ENCODE peak calls at places on chromosomes 6 and 20, in four cellular contexts. C, A, V and I are unnamed samples.

GRCh38 chr6:15369838-15370237 is 124.0 kb downstream of the JARID2 start:
- DNase-seq in C (no peak), A (no peak), V (no peak), I (no peak)

GRCh38 chr6:149306967-149307366 is 10.5 kb upstream of the TAB2 start:
- DNase-seq in C (peak; percentile 72), A (no peak), V (no peak), I (no peak)

GRCh38 chr6:33684983-33685382 is 26.5 kb downstream of the UQCC2 start:
- DNase-seq in C (no peak), A (no peak), V (no peak), I (no peak)

GRCh38 chr6:63731946-63732735 is 96.5 kb downstream of the PHF3 start:
- DNase-seq in C (no peak), A (no peak), V (no peak), I (no peak)

GRCh38 chr6:43665376-43665775 is 20.5 kb downstream of the RSPH9 start:
- DNase-seq in C (no peak), A (no peak), V (no peak), I (no peak)

GRCh38 chr6:152669894-152670293 is 27.8 kb upstream of the MYCT1 start:
- DNase-seq in C (peak; percentile 60), A (no peak), V (no peak), I (no peak)

GRCh38 chr6:168533428-168533827 is 92.4 kb downstream of the SMOC2 start:
- DNase-seq in C (no peak), A (no peak), V (no peak), I (no peak)

GRCh38 chr6:108767418-108768175 is 80.6 kb upstream of the ARMC2 start:
- DNase-seq in C (no peak), A (no peak), V (no peak), I (no peak)

GRCh38 chr6:157763129-157763893 is 59.7 kb upstream of the SNX9 start:
- DNase-seq in C (peak; percentile 68), A (peak; percentile 96), V (no peak), I (peak; percentile 93)

GRCh38 chr6:28898710-28898965 is 25.1 kb downstream of the TRIM27 start:
- DNase-seq in C (no peak), A (no peak), V (no peak), I (no peak)

GRCh38 chr6:28895131-28895812 is 28.5 kb downstream of the TRIM27 start:
- DNase-seq in C (peak; percentile 97), A (peak; percentile 95), V (peak; percentile 82), I (peak; percentile 92)

GRCh38 chr6:28893172-28893799 is 30.5 kb downstream of the TRIM27 start:
- DNase-seq in C (no peak), A (no peak), V (no peak), I (no peak)

GRCh38 chr6:28900577-28901266 is 23.1 kb downstream of the TRIM27 start:
- DNase-seq in C (no peak), A (no peak), V (no peak), I (no peak)

GRCh38 chr6:28896505-28897392 is 27.0 kb downstream of the TRIM27 start:
- DNase-seq in C (peak; percentile 68), A (peak; percentile 86), V (peak; percentile 53), I (peak; percentile 61)
- TF ChIP-seq CTCF in C (no peak), A (peak; percentile 17), V (no peak), I (peak; percentile 28)

GRCh38 chr20:62707981-62708521 is 585 bp upstream of the NTSR1 start:
- DNase-seq in C (no peak), A (no peak), V (peak; percentile 50), I (no peak)
- TF ChIP-seq CTCF in C (peak; percentile 22), A (no peak), V (peak; percentile 59), I (no peak)

GRCh38 chr6:77462359-77463307 is 658 bp downstream of the HTR1B start:
- DNase-seq in C (peak; percentile 57), A (no peak), V (peak; percentile 43), I (peak; percentile 36)
- TF ChIP-seq CTCF in C (peak; percentile 64), A (no peak), V (peak; percentile 36), I (no peak)

DNA sequence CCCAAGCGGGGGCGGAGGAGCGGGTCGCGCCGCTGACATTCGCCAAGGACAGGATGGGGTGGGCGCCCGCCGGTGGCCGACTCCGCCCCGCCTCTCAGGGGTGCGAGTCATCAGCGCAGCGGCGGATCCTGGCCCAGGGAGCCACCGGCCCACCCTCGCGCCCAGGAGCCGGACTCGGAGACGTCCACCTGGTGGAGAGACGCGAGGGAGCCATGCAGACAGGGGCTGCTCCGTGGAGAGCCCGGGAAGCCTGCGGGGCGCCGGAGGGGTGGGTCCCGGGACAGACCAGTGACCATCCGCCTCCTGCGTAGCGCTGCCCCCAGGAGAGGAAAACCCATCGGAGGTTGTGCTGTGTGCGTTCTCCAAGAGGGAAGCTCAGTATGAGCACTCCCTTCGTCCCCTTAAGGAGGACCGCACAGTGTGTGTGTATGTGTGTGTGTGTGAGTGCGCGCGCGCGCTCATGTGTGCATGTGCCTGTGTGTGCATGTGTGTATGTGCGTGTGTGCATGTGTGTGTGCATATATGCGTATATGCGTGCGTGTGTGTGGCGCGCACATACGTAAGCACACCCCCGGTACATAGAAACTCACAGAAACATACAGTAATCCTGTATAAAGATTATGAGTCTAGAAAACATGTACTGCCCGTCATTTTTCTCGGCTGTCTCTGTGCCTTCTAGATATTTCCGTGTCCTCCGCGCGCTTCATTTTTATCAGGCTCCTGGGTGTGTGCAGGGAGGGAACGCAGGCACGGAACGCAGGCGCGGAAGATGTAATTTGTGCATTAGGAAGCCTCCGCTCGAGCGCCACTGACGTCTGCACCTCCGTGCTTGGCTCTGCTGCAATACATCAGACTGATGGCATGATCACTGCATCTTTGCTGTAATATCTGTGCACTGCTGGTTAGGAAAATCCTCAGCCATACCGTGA is 158.9 kb downstream of the TBXT start:
- DNase-seq in C (peak; percentile 84), A (no peak), V (no peak), I (no peak)
- TF ChIP-seq CTCF in C (peak; percentile 25), A (no peak), V (no peak), I (no peak)

GRCh38 chr20:51578145-51578459 is 35.6 kb upstream of the NFATC2 start:
- DNase-seq in C (no peak), A (no peak), V (no peak), I (no peak)

GRCh38 chr20:51574248-51575033 is 31.9 kb upstream of the NFATC2 start:
- DNase-seq in C (no peak), A (no peak), V (no peak), I (no peak)

GRCh38 chr20:51575486-51575885 is 33.0 kb upstream of the NFATC2 start:
- DNase-seq in C (no peak), A (no peak), V (no peak), I (no peak)

GRCh38 chr20:51579137-51579536 is 36.6 kb upstream of the NFATC2 start:
- DNase-seq in C (peak; percentile 46), A (no peak), V (no peak), I (no peak)

GRCh38 chr20:51577432-51578144 is 35.1 kb upstream of the NFATC2 start:
- DNase-seq in C (no peak), A (no peak), V (no peak), I (no peak)
- TF ChIP-seq CTCF in C (no peak), A (no peak), V (no peak), I (no peak)

GRCh38 chr6:100230115-100230975 is 234.4 kb downstream of the SIM1 start:
- DNase-seq in C (no peak), A (no peak), V (no peak), I (no peak)

GRCh38 chr6:100226811-100227210 is 232.8 kb upstream of the MCHR2 start:
- DNase-seq in C (no peak), A (no peak), V (no peak), I (no peak)

GRCh38 chr6:100230976-100231316 is 233.8 kb downstream of the SIM1 start:
- DNase-seq in C (no peak), A (no peak), V (no peak), I (no peak)

GRCh38 chr6:100229512-100229911 is 235.2 kb downstream of the SIM1 start:
- DNase-seq in C (no peak), A (no peak), V (no peak), I (peak; percentile 41)

DNA sequence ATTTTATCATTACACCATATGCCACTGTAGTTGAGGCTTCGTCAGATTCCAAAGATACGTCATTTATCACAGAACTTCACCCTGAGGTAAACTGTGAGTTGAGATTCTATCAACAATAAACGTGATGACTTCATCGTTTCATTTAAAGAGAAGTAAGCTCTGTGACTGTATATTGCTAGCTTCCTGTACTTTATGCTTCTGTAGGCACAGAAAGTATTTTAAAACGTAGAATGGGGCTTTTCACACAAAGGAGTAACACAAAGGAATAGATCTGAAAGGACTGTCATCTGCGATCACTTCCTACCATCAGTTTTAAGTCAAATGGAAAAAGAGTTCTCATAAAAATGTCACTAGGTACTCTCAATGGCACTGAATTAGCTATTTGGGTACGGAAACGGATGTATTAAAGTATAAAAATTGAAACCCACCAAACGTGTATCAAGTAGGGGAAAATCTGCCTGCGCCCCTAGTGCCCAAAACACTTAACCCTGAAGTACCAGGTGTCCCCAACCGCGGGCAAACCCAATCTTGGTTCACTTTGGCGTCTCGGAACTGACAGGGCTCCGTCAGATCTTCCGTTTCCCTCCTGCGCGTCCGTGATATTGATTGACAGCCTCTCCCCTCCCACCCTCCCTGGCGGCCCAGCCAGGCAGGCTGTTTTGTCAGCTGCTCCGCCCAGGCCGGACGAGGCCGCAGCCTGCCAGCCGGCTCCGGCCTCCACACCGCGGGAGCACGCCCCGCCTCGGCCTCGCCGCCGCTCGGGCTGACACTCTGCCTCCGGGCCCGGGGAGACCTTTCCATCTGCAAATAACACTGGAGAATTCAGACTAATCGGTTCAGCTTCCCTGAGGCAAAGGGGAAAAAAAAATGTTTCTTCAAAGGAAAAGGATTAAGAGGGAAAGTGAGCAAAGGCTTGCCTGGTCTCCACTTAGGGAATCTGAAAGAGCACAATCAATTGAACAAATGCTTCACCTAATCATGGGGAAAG is 234.7 kb upstream of the MCHR2 start:
- DNase-seq in C (peak; percentile 82), A (peak; percentile 89), V (peak; percentile 84), I (peak; percentile 83)
- TF ChIP-seq CTCF in C (peak; percentile 37), A (no peak), V (no peak), I (no peak)